ENCODE peak calls at places on chromosome 11, in four cellular contexts. One of them, this sample, is unnamed.

GRCh38 chr11:108669711-108670110 is 4.8 kb downstream of the DDX10 start:
- DNase-seq in MV-4-11: no peak
- DNase-seq in GM12865: no peak
- DNase-seq in NCI-H1092: no peak
- DNase-seq in this sample: no peak

GRCh38 chr11:33044281-33044680 is 4.9 kb downstream of the TCP11L1 start:
- DNase-seq in MV-4-11: no peak
- DNase-seq in GM12865: no peak
- DNase-seq in NCI-H1092: no peak
- DNase-seq in this sample: no peak

GRCh38 chr11:94544582-94544831 is 786 bp downstream of the FUT4 start:
- DNase-seq in MV-4-11: no peak
- DNase-seq in GM12865: no peak
- DNase-seq in NCI-H1092: no peak
- DNase-seq in this sample: peak

GRCh38 chr11:61791737-61792309 is 576 bp downstream of the TMEM258 start:
- DNase-seq in MV-4-11: peak
- DNase-seq in GM12865: peak
- DNase-seq in NCI-H1092: peak
- DNase-seq in this sample: peak

GRCh38 chr11:62505112-62505783 is 41.4 kb downstream of the AHNAK start:
- DNase-seq in MV-4-11: no peak
- DNase-seq in GM12865: peak
- DNase-seq in NCI-H1092: no peak
- DNase-seq in this sample: no peak

GRCh38 chr11:67663515-67664212 is 10.8 kb downstream of the ALDH3B2 start:
- DNase-seq in MV-4-11: no peak
- DNase-seq in GM12865: no peak
- DNase-seq in NCI-H1092: no peak
- DNase-seq in this sample: no peak

GRCh38 chr11:9530901-9531625 is 42.4 kb upstream of the WEE1 start:
- DNase-seq in MV-4-11: no peak
- DNase-seq in GM12865: no peak
- DNase-seq in NCI-H1092: no peak
- DNase-seq in this sample: no peak

GRCh38 chr11:116301141-116301540 is 471.6 kb downstream of the BUD13 start:
- DNase-seq in MV-4-11: no peak
- DNase-seq in GM12865: no peak
- DNase-seq in NCI-H1092: no peak
- DNase-seq in this sample: no peak

GRCh38 chr11:112593440-112593839 is 332.8 kb upstream of the PLET1 start:
- DNase-seq in MV-4-11: no peak
- DNase-seq in GM12865: peak
- DNase-seq in NCI-H1092: no peak
- DNase-seq in this sample: no peak

GRCh38 chr11:78717031-78717430 is 142.4 kb upstream of the NARS2 start:
- DNase-seq in MV-4-11: no peak
- DNase-seq in GM12865: no peak
- DNase-seq in NCI-H1092: no peak
- DNase-seq in this sample: no peak

GRCh38 chr11:71252434-71252781 is at the start of gene SHANK2:
- DNase-seq in MV-4-11: no peak
- DNase-seq in GM12865: no peak
- DNase-seq in NCI-H1092: no peak
- DNase-seq in this sample: no peak

GRCh38 chr11:117097567-117098268 is 510 bp downstream of the SIK3 start:
- DNase-seq in MV-4-11: no peak
- DNase-seq in GM12865: peak
- DNase-seq in NCI-H1092: peak
- DNase-seq in this sample: peak